ENCODE peak calls at places on chromosomes 11 and 22, in four cellular contexts. U is MM.1S, K is fibroblast of lung, L is endothelial cell of umbilical vein. P is an unnamed sample.

GRCh38 chr11:33063326-33063775 is 24.0 kb downstream of the TCP11L1 start:
- DNase-seq in U (no peak), K (peak; percentile 29), L (no peak), P (peak; percentile 63)

GRCh38 chr11:27437824-27438594 is 34.6 kb downstream of the LGR4 start:
- DNase-seq in U (no peak), K (no peak), L (no peak), P (no peak)

GRCh38 chr22:28889625-28890024 is 6.3 kb downstream of the ZNRF3 start:
- DNase-seq in U (no peak), K (no peak), L (no peak), P (no peak)

GRCh38 chr11:133934096-133934495 is 22.7 kb downstream of the IGSF9B start:
- DNase-seq in U (no peak), K (no peak), L (no peak), P (no peak)

GRCh38 chr22:30351226-30351625 is 5.5 kb downstream of the SF3A1 start:
- DNase-seq in U (no peak), K (peak; percentile 12), L (no peak), P (peak; percentile 34)

GRCh38 chr11:70732493-70733206 is 334.3 kb downstream of the CTTN start:
- DNase-seq in U (no peak), K (no peak), L (no peak), P (no peak)

GRCh38 chr11:74466916-74467885 is at the start of gene KCNE3:
- DNase-seq in U (no peak), K (peak; percentile 25), L (peak; percentile 13), P (peak; percentile 39)

GRCh38 chr22:27431896-27432295 is 369.7 kb downstream of the MN1 start:
- DNase-seq in U (no peak), K (no peak), L (no peak), P (no peak)

GRCh38 chr11:130418756-130419155 is 9.7 kb downstream of the ADAMTS8 start:
- DNase-seq in U (no peak), K (peak; percentile 71), L (no peak), P (no peak)

GRCh38 chr11:30106782-30107181 is 90.0 kb upstream of the KCNA4 start:
- DNase-seq in U (no peak), K (no peak), L (no peak), P (no peak)

GRCh38 chr22:28906312-28906711 is 22.9 kb downstream of the ZNRF3 start:
- DNase-seq in U (peak; percentile 16), K (no peak), L (no peak), P (no peak)

GRCh38 chr11:16809901-16810668 is 71.6 kb downstream of the C11orf58 start:
- DNase-seq in U (no peak), K (peak; percentile 74), L (peak; percentile 65), P (peak; percentile 60)

GRCh38 chr11:12274056-12274455 is 103.3 kb upstream of the PARVA start:
- DNase-seq in U (no peak), K (no peak), L (no peak), P (no peak)

GRCh38 chr22:39349506-39349966 is 255 bp upstream of the SYNGR1 start:
- DNase-seq in U (no peak), K (no peak), L (no peak), P (peak; percentile 77)

GRCh38 chr11:94526645-94527438 is 14.6 kb downstream of the C11orf97 start:
- DNase-seq in U (no peak), K (no peak), L (no peak), P (no peak)

GRCh38 chr22:31377609-31378008 is 21.8 kb upstream of the DRG1 start:
- DNase-seq in U (no peak), K (no peak), L (no peak), P (peak; percentile 12)

GRCh38 chr22:49725516-49725915 is 102.2 kb downstream of the BRD1 start:
- DNase-seq in U (no peak), K (no peak), L (no peak), P (no peak)

GRCh38 chr22:20402960-20403778 is 9.2 kb downstream of the ZNF74 start:
- DNase-seq in U (no peak), K (no peak), L (no peak), P (no peak)

GRCh38 chr11:119345685-119346084 is 820 bp downstream of the MFRP start:
- DNase-seq in U (no peak), K (no peak), L (no peak), P (no peak)

GRCh38 chr11:95994340-95994728 is 70.4 kb upstream of the MTMR2 start:
- DNase-seq in U (no peak), K (no peak), L (no peak), P (no peak)

GRCh38 chr11:57475671-57476222 is 15.4 kb downstream of the RTN4RL2 start:
- DNase-seq in U (peak; percentile 30), K (no peak), L (no peak), P (no peak)

GRCh38 chr11:6606471-6607189 is 3.1 kb downstream of the ILK start:
- DNase-seq in U (peak; percentile 83), K (peak; percentile 93), L (peak; percentile 95), P (peak; percentile 97)

GRCh38 chr11:130814440-130815073 is 101.7 kb downstream of the SNX19 start:
- DNase-seq in U (no peak), K (no peak), L (no peak), P (peak; percentile 28)

GRCh38 chr22:25563757-25564319 is 637 bp upstream of the GRK3 start:
- DNase-seq in U (no peak), K (no peak), L (peak; percentile 7), P (peak; percentile 24)

DNA sequence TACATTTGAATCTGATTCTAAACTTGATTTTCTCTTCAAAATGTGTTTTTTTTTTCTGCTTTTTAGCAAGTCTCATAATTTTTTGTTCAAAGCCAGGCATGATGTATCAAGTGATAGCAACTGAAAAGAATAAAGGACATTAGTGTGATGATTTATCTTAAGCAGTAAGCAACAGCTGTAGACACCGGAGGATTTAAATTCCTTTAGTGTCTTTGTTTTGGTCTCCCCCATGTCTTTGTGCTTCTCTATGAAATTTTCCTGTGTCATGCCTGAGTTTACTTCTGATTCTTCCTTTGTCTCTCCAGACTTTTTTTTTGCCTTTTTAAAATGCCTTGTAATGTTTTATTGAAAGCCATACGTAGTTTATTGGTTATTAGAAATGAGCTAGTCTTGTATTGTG is 934.2 kb upstream of the RAG2 start:
- DNase-seq in U (no peak), K (no peak), L (no peak), P (no peak)
- H3K9ac ChIP-seq in U (no peak overlapping the region), K (no peak overlapping the region), L (no peak overlapping the region), P (no peak overlapping the region)

GRCh38 chr11:98060759-98061158 is 960.0 kb upstream of the CNTN5 start:
- DNase-seq in U (no peak), K (no peak), L (no peak), P (no peak)
- H3K4me3 ChIP-seq in U (no peak overlapping the region), K (no peak overlapping the region), L (no peak overlapping the region), P (no peak overlapping the region)

GRCh38 chr11:41985799-41986198 is 526.3 kb upstream of the LRRC4C start:
- DNase-seq in U (no peak), K (no peak), L (no peak), P (no peak)
- H3K36me3 ChIP-seq in U (no peaks in the 10 kb centered on the region), K (no peaks in the 10 kb centered on the region), L (no peaks in the 10 kb centered on the region), P (no peaks in the 10 kb centered on the region)

DNA sequence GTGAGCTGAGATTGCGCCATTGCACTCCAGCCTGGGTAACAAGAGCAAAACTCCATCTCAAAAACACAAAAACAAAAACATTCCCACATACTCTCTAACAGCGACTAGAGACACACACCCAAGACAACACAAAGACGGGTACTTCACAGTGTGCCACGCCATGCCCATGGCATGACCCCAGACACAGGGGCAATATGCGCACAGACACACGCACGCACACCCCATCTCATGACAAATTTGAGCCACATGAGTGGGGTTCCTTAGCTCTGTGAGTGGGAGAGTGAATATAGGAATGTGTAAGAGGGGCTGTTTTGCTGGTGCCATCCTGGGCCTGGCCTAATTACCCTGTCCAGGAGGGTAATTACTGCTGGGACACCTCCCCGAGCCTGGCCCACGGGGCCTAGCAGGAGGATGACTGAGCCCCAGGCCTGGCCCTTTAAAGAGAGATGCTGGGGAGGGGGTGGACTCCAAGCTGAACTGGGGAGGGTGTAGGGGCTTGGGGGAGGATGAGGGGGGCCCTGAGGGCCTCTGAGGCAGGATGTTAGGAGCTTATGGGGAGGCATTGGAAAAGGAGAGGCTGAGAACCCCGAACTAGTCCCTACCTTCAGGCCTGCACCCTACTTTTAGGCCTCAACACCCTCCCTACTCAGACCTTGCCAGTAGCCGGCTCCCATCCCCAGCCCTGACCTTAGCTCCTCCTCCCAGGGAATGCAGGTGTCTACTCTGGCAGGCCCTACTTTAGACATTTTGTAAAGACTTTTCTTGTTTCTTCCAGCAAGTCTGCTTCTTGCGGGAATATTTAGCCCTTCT is 1.5 kb downstream of the LTBP3 start:
- DNase-seq in U (no peak), K (no peak), L (peak; percentile 29), P (no peak)
- H3K9ac ChIP-seq in U (no peak overlapping the region), K (peak overlapping the region; percentile 74), L (peak overlapping the region; percentile 49), P (peak overlapping the region; percentile 86)

DNA sequence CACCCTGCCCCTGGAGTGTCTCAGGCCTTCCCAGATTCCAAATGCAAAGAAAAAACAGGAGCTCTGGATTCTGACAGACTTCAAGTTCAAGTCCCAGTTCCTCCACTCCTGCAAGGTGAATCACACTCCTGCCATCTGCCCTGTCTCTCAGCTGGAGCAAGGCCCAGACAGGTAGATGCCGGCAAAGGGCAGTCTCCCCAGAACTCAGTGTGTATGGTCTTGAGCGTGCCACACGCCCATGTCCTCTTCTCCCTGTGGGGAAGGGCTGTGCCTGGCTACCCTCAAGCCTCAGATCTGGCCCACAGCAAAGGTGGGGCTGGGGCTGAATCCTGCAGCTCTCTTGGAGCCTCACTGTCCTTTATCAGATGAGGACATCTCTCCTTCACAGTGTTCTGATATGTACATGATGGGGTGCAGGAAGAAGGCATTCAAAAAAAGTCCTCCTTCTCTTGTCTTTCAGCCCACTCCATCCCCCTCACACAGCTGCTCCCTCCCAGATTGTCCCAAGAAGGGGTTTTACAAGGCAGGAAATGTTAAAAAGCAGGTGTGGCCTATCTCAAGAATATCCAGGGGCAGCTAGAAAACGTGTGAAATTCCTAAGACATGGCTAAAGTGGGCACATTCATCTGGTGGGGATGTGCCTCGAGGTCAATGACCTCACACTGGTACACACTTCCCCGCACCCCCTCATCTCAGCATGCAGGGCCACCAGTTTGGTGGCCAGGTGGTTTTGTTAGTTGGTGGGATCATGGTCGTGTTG is 27.7 kb upstream of the ARFGAP3 start:
- DNase-seq in U (no peak), K (no peak), L (no peak), P (no peak)
- H3K4me3 ChIP-seq in U (no peak overlapping the region), K (no peak overlapping the region), L (no peak overlapping the region), P (no peak overlapping the region)

GRCh38 chr22:40529817-40530216 is 106.7 kb downstream of the MRTFA start:
- DNase-seq in U (no peak), K (no peak), L (no peak), P (no peak)
- H3K36me3 ChIP-seq in U (no peaks in the 10 kb centered on the region), K (no peaks in the 10 kb centered on the region), L (no peaks in the 10 kb centered on the region), P (no peaks in the 10 kb centered on the region)

DNA sequence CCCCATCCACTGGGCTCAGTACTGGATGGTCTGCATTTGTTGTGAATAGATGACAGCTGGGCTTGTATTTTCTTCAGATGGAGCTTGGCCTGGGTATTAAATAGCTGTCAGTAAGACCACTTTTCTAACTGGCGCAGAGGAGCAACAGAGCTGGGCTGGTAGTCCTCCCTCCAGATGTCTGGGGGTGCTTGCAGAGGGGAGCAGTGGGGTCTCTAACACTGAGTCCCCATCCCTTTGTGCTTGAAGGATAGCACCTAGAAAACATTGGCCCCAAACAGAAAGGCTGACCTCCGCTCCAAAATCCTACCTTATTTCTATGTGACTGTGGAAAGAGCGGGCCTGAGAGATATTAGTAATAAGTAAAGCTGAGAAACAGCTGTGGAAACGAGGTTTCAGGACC is 131.6 kb upstream of the E2F8 start:
- DNase-seq in U (no peak), K (no peak), L (no peak), P (no peak)
- H3K9ac ChIP-seq in U (no peak overlapping the region), K (no peak overlapping the region), L (no peak overlapping the region), P (peak overlapping the region; percentile 57)

P was measured in adipocyte.